ENCODE peak calls at places on chromosome 13, in six cellular contexts. H, A, G, Y, K and N are unnamed samples.

GRCh38 chr13:97889803-97890202 is 63.7 kb upstream of the IPO5 start:
- DNase-seq in H (no peak), A (no peak), G (no peak), Y (no peak), K (peak), N (no peak)

GRCh38 chr13:45859682-45860081 is 8.1 kb upstream of the SIAH3 start:
- DNase-seq in H (no peak), A (no peak), G (no peak), Y (no peak), K (no peak), N (no peak)

GRCh38 chr13:51177188-51177587 is 45.0 kb upstream of the FAM124A start:
- DNase-seq in H (no peak), A (no peak), G (no peak), Y (no peak), K (no peak), N (no peak)

GRCh38 chr13:40794414-40795368 is 5.3 kb downstream of the SLC25A15 start:
- DNase-seq in H (no peak), A (no peak), G (no peak), Y (no peak), K (no peak), N (no peak)

GRCh38 chr13:42807866-42808265 is 26.5 kb downstream of the FAM216B start:
- DNase-seq in H (no peak), A (no peak), G (no peak), Y (peak), K (peak), N (no peak)

GRCh38 chr13:114325729-114326128 is 11.4 kb downstream of the CHAMP1 start:
- DNase-seq in H (no peak), A (no peak), G (no peak), Y (no peak), K (no peak), N (no peak)

GRCh38 chr13:60143775-60144174 is 20.0 kb downstream of the DIAPH3 start:
- DNase-seq in H (no peak), A (no peak), G (no peak), Y (no peak), K (peak), N (no peak)

GRCh38 chr13:22744688-22745452 is 435.9 kb upstream of the SGCG start:
- DNase-seq in H (no peak), A (no peak), G (no peak), Y (no peak), K (no peak), N (no peak)

GRCh38 chr13:53854321-53854720 is 825.7 kb downstream of the OLFM4 start:
- DNase-seq in H (no peak), A (no peak), G (no peak), Y (no peak), K (no peak), N (no peak)

GRCh38 chr13:61700663-61701062 is 285.0 kb upstream of the PCDH20 start:
- DNase-seq in H (no peak), A (no peak), G (no peak), Y (no peak), K (no peak), N (no peak)

GRCh38 chr13:22090114-22090513 is 419.2 kb downstream of the FGF9 start:
- DNase-seq in H (no peak), A (no peak), G (no peak), Y (no peak), K (no peak), N (no peak)

GRCh38 chr13:76307157-76307556 is 579.0 kb downstream of the KCTD12 start:
- DNase-seq in H (no peak), A (no peak), G (no peak), Y (no peak), K (no peak), N (no peak)

GRCh38 chr13:32125221-32125621 is 93.6 kb downstream of the FRY start:
- DNase-seq in H (peak), A (no peak), G (no peak), Y (no peak), K (peak), N (no peak)

GRCh38 chr13:109869312-109870237 is 83.2 kb upstream of the IRS2 start:
- DNase-seq in H (peak), A (no peak), G (peak), Y (no peak), K (no peak), N (no peak)

GRCh38 chr13:113187905-113188595 is 20.4 kb downstream of the PCID2 start:
- DNase-seq in H (no peak), A (no peak), G (no peak), Y (no peak), K (no peak), N (no peak)

GRCh38 chr13:112831196-112831595 is 137.8 kb upstream of the MCF2L start:
- DNase-seq in H (no peak), A (no peak), G (no peak), Y (no peak), K (no peak), N (no peak)

GRCh38 chr13:109813663-109814062 is 27.3 kb upstream of the IRS2 start:
- DNase-seq in H (no peak), A (no peak), G (no peak), Y (no peak), K (no peak), N (no peak)

GRCh38 chr13:97283888-97284287 is 61.8 kb downstream of the MBNL2 start:
- DNase-seq in H (no peak), A (no peak), G (no peak), Y (no peak), K (no peak), N (no peak)

GRCh38 chr13:59823495-59823894 is 340.2 kb downstream of the DIAPH3 start:
- DNase-seq in H (peak), A (no peak), G (no peak), Y (no peak), K (peak), N (no peak)

GRCh38 chr13:114142640-114143490 is 10.4 kb upstream of the RASA3 start:
- DNase-seq in H (no peak), A (no peak), G (no peak), Y (no peak), K (no peak), N (no peak)

GRCh38 chr13:110528911-110529310 is 32.6 kb downstream of the RAB20 start:
- DNase-seq in H (no peak), A (no peak), G (no peak), Y (no peak), K (no peak), N (no peak)

GRCh38 chr13:113601166-113602070 is 16.9 kb downstream of the TFDP1 start:
- DNase-seq in H (no peak), A (no peak), G (no peak), Y (no peak), K (no peak), N (no peak)

GRCh38 chr13:29550589-29550988 is 44.9 kb downstream of the SLC7A1 start:
- DNase-seq in H (no peak), A (no peak), G (no peak), Y (no peak), K (no peak), N (no peak)

GRCh38 chr13:92355213-92355612 is 871.4 kb upstream of the GPC6 start:
- DNase-seq in H (no peak), A (no peak), G (no peak), Y (peak), K (peak), N (no peak)

GRCh38 chr13:73754727-73755292 is 379.4 kb downstream of the KLF12 start:
- DNase-seq in H (peak), A (no peak), G (peak), Y (peak), K (peak), N (peak)

GRCh38 chr13:40060318-40061007 is 405.0 kb downstream of the COG6 start:
- DNase-seq in H (no peak), A (no peak), G (no peak), Y (no peak), K (peak), N (no peak)

GRCh38 chr13:27339299-27339698 is 68.7 kb downstream of the RASL11A start:
- DNase-seq in H (peak), A (no peak), G (no peak), Y (peak), K (peak), N (no peak)

GRCh38 chr13:28429096-28429495 is 65.8 kb downstream of the FLT1 start:
- DNase-seq in H (no peak), A (no peak), G (no peak), Y (no peak), K (no peak), N (no peak)

GRCh38 chr13:66152596-66152995 is 1077.5 kb downstream of the PCDH9 start:
- DNase-seq in H (no peak), A (no peak), G (no peak), Y (no peak), K (no peak), N (no peak)

GRCh38 chr13:93730780-93731179 is 504.2 kb downstream of the GPC6 start:
- DNase-seq in H (peak), A (no peak), G (no peak), Y (no peak), K (no peak), N (no peak)

GRCh38 chr13:80814541-80814940 is 473.6 kb upstream of the SPRY2 start:
- DNase-seq in H (no peak), A (no peak), G (no peak), Y (no peak), K (peak), N (no peak)

GRCh38 chr13:105897575-105897974 is 637.9 kb downstream of the EFNB2 start:
- DNase-seq in H (no peak), A (no peak), G (no peak), Y (no peak), K (no peak), N (no peak)

GRCh38 chr13:112905990-112906641 is 62.9 kb upstream of the MCF2L start:
- DNase-seq in H (no peak), A (no peak), G (no peak), Y (peak), K (no peak), N (no peak)

GRCh38 chr13:66519259-66519658 is 710.9 kb downstream of the PCDH9 start:
- DNase-seq in H (no peak), A (no peak), G (no peak), Y (no peak), K (no peak), N (no peak)

GRCh38 chr13:51971520-51972426 is 39.5 kb downstream of the ATP7B start:
- DNase-seq in H (no peak), A (no peak), G (no peak), Y (peak), K (no peak), N (no peak)

GRCh38 chr13:110507678-110508381 is 53.7 kb downstream of the RAB20 start:
- DNase-seq in H (no peak), A (no peak), G (no peak), Y (no peak), K (no peak), N (no peak)

GRCh38 chr13:24923305-24923640 is 159.3 kb downstream of the RNF17 start:
- DNase-seq in H (no peak), A (no peak), G (peak), Y (no peak), K (peak), N (no peak)

GRCh38 chr13:24921003-24921402 is 157.0 kb downstream of the RNF17 start:
- DNase-seq in H (no peak), A (no peak), G (no peak), Y (no peak), K (no peak), N (no peak)

GRCh38 chr13:24925318-24926231 is 161.6 kb downstream of the RNF17 start:
- DNase-seq in H (no peak), A (no peak), G (no peak), Y (peak), K (no peak), N (no peak)

GRCh38 chr13:24921881-24922280 is 157.9 kb downstream of the RNF17 start:
- DNase-seq in H (no peak), A (no peak), G (no peak), Y (no peak), K (no peak), N (no peak)

GRCh38 chr13:24922390-24923304 is 158.7 kb downstream of the RNF17 start:
- DNase-seq in H (peak), A (peak), G (peak), Y (peak), K (peak), N (peak)
- TF ChIP-seq CTCF in H (no peak), A (no peak), G (no peak), Y (peak), K (no peak), N (no peak)

GRCh38 chr13:99033814-99034213 is 56.0 kb upstream of the DOCK9 start:
- DNase-seq in H (no peak), A (no peak), G (no peak), Y (peak), K (peak), N (no peak)
- TF ChIP-seq CTCF in H (peak), A (peak), G (peak), Y (peak), K (peak), N (peak)

GRCh38 chr13:38338089-38338488 is 11.6 kb upstream of the UFM1 start:
- DNase-seq in H (no peak), A (no peak), G (no peak), Y (no peak), K (no peak), N (no peak)
- TF ChIP-seq CTCF in H (no peak), A (no peak), G (no peak), Y (no peak), K (no peak), N (no peak)

GRCh38 chr13:77494226-77494625 is 41.3 kb upstream of the SCEL start:
- DNase-seq in H (no peak), A (no peak), G (no peak), Y (no peak), K (no peak), N (no peak)

GRCh38 chr13:77489566-77490337 is 45.8 kb upstream of the SCEL start:
- DNase-seq in H (no peak), A (no peak), G (no peak), Y (no peak), K (no peak), N (no peak)

GRCh38 chr13:77492982-77493381 is 42.5 kb upstream of the SCEL start:
- DNase-seq in H (no peak), A (no peak), G (no peak), Y (peak), K (peak), N (no peak)
- TF ChIP-seq CTCF in H (peak), A (no peak), G (peak), Y (peak), K (peak), N (peak)

GRCh38 chr13:107790360-107790759 is 425.0 kb downstream of the LIG4 start:
- DNase-seq in H (no peak), A (no peak), G (no peak), Y (no peak), K (no peak), N (no peak)

GRCh38 chr13:107788464-107789165 is 426.7 kb downstream of the LIG4 start:
- DNase-seq in H (no peak), A (no peak), G (no peak), Y (no peak), K (no peak), N (no peak)
- TF ChIP-seq CTCF in H (no peak), A (no peak), G (no peak), Y (no peak), K (no peak), N (no peak)

DNA sequence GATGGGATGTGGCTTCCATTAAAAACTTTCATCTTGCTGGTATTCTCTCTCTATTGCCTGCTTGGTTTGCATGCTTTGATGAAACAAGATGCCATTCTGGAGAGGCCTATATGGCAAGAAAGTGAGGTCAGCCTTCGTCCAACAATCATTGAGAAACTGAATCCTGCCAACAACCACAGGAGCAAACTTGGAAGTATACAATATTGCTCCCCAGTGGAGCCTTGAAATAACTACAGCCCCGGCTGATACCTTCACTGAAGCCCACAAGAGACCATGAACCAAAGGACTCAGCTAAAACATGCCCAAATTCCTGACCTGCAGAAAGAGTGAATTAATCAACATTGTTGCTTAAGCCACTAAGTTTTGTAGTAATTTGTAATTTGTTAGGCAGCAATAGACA is 82.5 kb upstream of the FGF14 start:
- DNase-seq in H (no peak), A (no peak), G (no peak), Y (no peak), K (peak), N (no peak)
- TF ChIP-seq CTCF in H (no peak), A (no peak), G (no peak), Y (peak), K (peak), N (no peak)